ENCODE peak calls at places on chromosomes 11 and 22, in eight cellular contexts. W, D, B, H, Z, X, J and V are unnamed samples.

GRCh38 chr22:20579273-20580120 is 72.1 kb downstream of the MED15 start:
- DNase-seq in W (no peak), D (no peak), B (no peak), H (no peak), Z (no peak), X (no peak), J (no peak), V (no peak)

GRCh38 chr11:120719348-120719747 is 207.8 kb downstream of the GRIK4 start:
- DNase-seq in W (no peak), D (no peak), B (no peak), H (no peak), Z (no peak), X (no peak), J (no peak), V (no peak)

GRCh38 chr11:2625183-2625582 is 74.6 kb downstream of the KCNQ1OT1 start:
- DNase-seq in W (no peak), D (no peak), B (no peak), H (no peak), Z (no peak), X (no peak), J (no peak), V (no peak)

GRCh38 chr22:21100149-21101032 is 54.6 kb downstream of the LRRC74B start:
- DNase-seq in W (no peak), D (no peak), B (no peak), H (no peak), Z (no peak), X (no peak), J (no peak), V (no peak)

GRCh38 chr11:70542406-70542805 is 144.1 kb downstream of the CTTN start:
- DNase-seq in W (peak), D (no peak), B (no peak), H (no peak), Z (no peak), X (no peak), J (no peak), V (no peak)

GRCh38 chr22:49948573-49948957 is 12.0 kb upstream of the PIM3 start:
- DNase-seq in W (no peak), D (no peak), B (no peak), H (no peak), Z (no peak), X (no peak), J (no peak), V (no peak)

GRCh38 chr11:12079726-12080556 is 30.4 kb upstream of the MICAL2 start:
- DNase-seq in W (no peak), D (peak), B (no peak), H (peak), Z (peak), X (no peak), J (no peak), V (no peak)

GRCh38 chr22:37281195-37281594 is 1.1 kb upstream of the CYTH4 start:
- DNase-seq in W (no peak), D (no peak), B (no peak), H (no peak), Z (no peak), X (no peak), J (no peak), V (no peak)